ENCODE peak calls at places on chromosomes 12 and 14, in eight cellular contexts. F, R, X, P, U, B, M and N are unnamed samples. For H3K9me3, the result is how much of the 10 kb centered on the place peaks cover.

GRCh38 chr12:131827961-131828534 is at the start of gene MMP17:
- DNase-seq in R (peak), B (peak), U (no peak), X (no peak), M (peak), P (no peak), F (no peak), N (peak)

GRCh38 chr12:48199784-48200198 is 3.3 kb downstream of the OR10AD1 start:
- DNase-seq in M (peak), P (peak), U (no peak), F (no peak), X (no peak), B (no peak), R (peak), N (no peak)

GRCh38 chr14:104804481-104805325 is 3.8 kb downstream of the ZBTB42 start:
- DNase-seq in U (no peak), X (no peak), P (no peak), R (no peak), M (no peak), B (no peak), F (no peak), N (no peak)

GRCh38 chr12:64781374-64782029 is 22.3 kb upstream of the GNS start:
- DNase-seq in P (no peak), B (no peak), U (peak), R (no peak), X (peak), F (no peak), M (no peak), N (no peak)

GRCh38 chr12:77540097-77540496 is 290.6 kb upstream of the NAV3 start:
- DNase-seq in M (no peak), U (no peak), B (no peak), P (no peak), X (no peak), R (no peak), F (no peak), N (no peak)

GRCh38 chr12:93645702-93646101 is 31.5 kb upstream of the CRADD start:
- DNase-seq in U (no peak), P (no peak), F (no peak), X (no peak), M (no peak), B (no peak), R (no peak), N (no peak)

GRCh38 chr12:868722-869121 is 80.8 kb downstream of the RAD52 start:
- DNase-seq in B (no peak), X (no peak), P (no peak), U (no peak), R (no peak), M (no peak), F (no peak), N (no peak)

GRCh38 chr12:125944446-125944845 is 879.2 kb downstream of the AACS start:
- DNase-seq in U (no peak), F (no peak), X (no peak), P (no peak), B (no peak), R (no peak), M (no peak), N (no peak)

GRCh38 chr12:120352117-120352516 is 16.8 kb downstream of the MSI1 start:
- DNase-seq in X (no peak), U (no peak), R (peak), P (no peak), M (no peak), B (no peak), F (no peak), N (no peak)

GRCh38 chr14:38238332-38238731 is 17.6 kb downstream of the CLEC14A start:
- DNase-seq in U (no peak), R (no peak), B (no peak), M (no peak), P (no peak), X (no peak), F (no peak), N (no peak)

GRCh38 chr14:50670196-50670875 is 2.2 kb upstream of the SAV1 start:
- DNase-seq in F (peak), R (no peak), M (no peak), X (no peak), B (no peak), P (no peak), U (no peak), N (no peak)

GRCh38 chr14:104895786-104896642 is 28.7 kb upstream of the PLD4 start:
- DNase-seq in P (peak), M (no peak), X (peak), F (no peak), B (peak), R (no peak), U (peak), N (peak)

GRCh38 chr12:104414581-104415305 is 42.0 kb upstream of the CHST11 start:
- DNase-seq in F (no peak), P (no peak), M (no peak), X (no peak), B (no peak), U (no peak), R (no peak), N (no peak)

GRCh38 chr14:54344445-54344844 is 52.4 kb upstream of the CDKN3 start:
- DNase-seq in R (no peak), U (no peak), B (no peak), P (no peak), M (no peak), X (no peak), F (no peak), N (no peak)
- TF ChIP-seq POLR2A in R (no peak), U (no peak), B (no peak), P (no peak), M (no peak), X (no peak), F (no peak), N (no peak)

DNA sequence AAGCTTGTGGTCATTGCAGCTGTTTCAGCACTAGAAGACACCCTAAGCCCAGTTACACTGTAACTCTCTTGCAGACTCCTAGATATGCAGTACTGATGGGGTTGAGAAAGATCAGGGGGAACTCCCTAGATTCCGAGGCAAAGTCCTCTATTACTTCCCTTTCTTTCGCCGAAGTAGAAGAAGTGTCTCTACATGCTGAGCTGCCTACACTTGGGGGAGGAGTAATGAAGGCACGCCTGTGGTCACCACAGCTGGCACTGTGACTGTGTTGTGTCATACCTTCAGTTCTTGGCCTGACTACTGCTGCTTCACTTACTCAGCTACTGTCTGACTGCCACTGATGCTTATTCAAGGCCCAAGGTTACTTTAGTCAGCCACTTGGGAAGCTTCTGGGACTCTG is 35.1 kb upstream of the RPL10L start:
- DNase-seq in B (no peak), R (no peak), U (no peak), M (no peak), X (no peak), P (no peak), F (no peak), N (no peak)
- H3K4me3 ChIP-seq in B (no peak), R (no peak), U (no peak), M (no peak), X (no peak), P (no peak), F (no peak), N (no peak)

GRCh38 chr14:89600950-89601826 is 184.2 kb upstream of the FOXN3 start:
- DNase-seq in U (no peak), B (no peak), P (no peak), M (no peak), F (no peak), R (no peak), X (no peak), N (no peak)
- H3K9me3 ChIP-seq in U (under half), B (under half), P (under half), M (under half), F (under half), R (under half), X (under half), N (under half)

DNA sequence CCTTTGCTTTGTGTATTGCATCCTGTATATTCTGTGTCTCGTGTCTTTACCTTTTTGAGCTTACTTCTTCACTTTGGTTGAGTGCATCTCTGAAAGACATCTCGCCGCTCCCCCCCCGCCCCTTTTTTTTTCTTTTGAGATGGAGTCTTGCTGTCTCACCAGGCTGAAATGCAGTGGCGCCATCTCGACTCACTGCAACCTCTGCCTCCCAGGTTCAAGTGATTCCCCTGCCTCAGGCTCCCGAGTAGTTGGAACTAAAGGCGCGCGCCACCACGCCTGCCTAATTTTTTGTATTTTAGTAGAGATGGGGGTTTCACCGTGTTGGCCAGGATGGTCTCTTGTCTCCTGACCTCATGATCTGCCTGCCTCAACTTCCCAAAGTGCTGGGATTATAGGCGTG is 49.9 kb downstream of the DIP2B start:
- DNase-seq in P (no peak), B (no peak), F (no peak), R (no peak), U (no peak), X (no peak), M (no peak), N (no peak)
- TF ChIP-seq POLR2A in P (no peak), B (no peak), F (no peak), R (no peak), U (no peak), X (no peak), M (no peak), N (no peak)

GRCh38 chr14:72401632-72402428 is 469.6 kb downstream of the RGS6 start:
- DNase-seq in U (no peak), F (no peak), X (no peak), B (no peak), P (no peak), M (no peak), R (no peak), N (no peak)
- H3K4me3 ChIP-seq in U (no peak), F (no peak), X (no peak), B (no peak), P (no peak), M (no peak), R (no peak), N (no peak)

GRCh38 chr12:133063556-133063955 is 17.2 kb upstream of the ZNF140 start:
- DNase-seq in X (no peak), F (no peak), R (no peak), B (no peak), U (no peak), P (no peak), M (no peak), N (no peak)
- H3K9me3 ChIP-seq in X (under half), F (half or more), R (half or more), B (half or more), U (half or more), P (half or more), M (under half), N (half or more)

DNA sequence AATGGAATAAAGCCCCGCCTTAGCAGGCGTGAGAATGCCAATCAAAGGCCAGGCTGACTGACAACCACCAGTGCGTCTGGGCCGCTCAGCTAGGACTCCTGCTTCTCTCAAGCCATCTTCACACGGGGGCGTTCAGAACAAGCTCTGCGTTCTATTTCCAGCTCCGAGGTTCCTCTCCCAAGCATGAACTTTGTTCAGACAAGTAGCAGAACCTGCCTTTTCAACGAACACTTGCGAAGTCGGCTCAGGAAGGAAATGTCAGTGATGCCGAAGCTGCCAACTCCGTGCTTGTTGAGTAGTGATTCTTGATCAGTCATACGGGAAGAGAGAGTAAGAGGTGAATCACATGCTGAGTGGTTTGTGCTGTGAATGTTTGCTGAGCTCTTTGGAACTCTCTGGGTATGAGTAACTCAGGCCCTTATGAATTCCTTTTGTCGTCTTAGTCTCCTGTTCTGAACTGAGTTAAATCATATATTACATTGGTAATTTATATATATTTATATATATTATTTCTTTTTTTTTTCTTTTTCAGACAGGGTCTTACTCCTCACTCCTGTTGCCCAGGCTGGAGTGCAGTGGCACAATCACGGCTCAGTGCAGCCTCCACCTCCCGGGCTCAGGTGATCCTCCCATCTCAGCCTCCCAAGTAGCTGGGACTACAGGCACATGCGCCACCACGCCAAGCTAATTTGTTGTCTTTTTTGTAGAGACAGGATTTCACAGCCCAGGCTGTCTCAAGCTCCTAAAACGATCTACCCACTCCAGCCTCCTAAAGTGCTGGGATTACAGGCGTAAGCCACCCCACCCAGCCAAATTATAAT is 29.4 kb upstream of the BCL7A start:
- DNase-seq in R (peak), M (no peak), P (no peak), X (no peak), U (no peak), F (peak), B (no peak), N (no peak)
- TF ChIP-seq POLR2A in R (no peak), M (no peak), P (no peak), X (no peak), U (no peak), F (no peak), B (no peak), N (no peak)

DNA sequence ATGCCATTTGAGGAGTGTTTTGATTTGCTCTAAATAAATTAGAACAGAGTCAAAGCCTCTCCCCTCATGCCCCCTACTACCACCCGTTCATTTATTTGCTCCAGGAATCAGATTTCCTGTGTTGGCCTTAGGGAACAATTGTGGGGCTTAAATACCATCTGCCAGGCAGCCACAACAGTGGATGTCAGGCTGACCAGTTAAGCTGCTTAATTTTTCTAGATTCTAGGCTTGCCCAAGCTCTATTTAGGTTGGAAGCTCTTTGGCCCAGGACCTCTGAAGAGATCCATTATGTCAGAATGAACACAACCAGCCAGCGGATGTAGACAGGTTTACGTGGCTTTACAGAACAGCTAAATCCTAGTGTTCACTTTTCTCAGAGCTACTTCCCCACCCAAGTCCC is 1.0 kb upstream of the TIMELESS start:
- DNase-seq in M (no peak), U (no peak), B (no peak), F (no peak), X (no peak), P (no peak), R (no peak), N (no peak)
- H3K4me3 ChIP-seq in M (no peak), U (no peak), B (no peak), F (no peak), X (no peak), P (no peak), R (no peak), N (no peak)